ENCODE peak calls at places on chromosome 3, in seven cellular contexts. U, L, D, S, V, J and T are unnamed samples.

GRCh38 chr3:149310796-149311534 is 22.5 kb downstream of the TM4SF18 start:
- DNase-seq in D (no peak), S (no peak), V (no peak), U (no peak), L (no peak), J (peak), T (no peak)

GRCh38 chr3:73622135-73622534 is 2.6 kb downstream of the PDZRN3 start:
- DNase-seq in U (peak), J (no peak), L (peak), V (peak), S (no peak), D (peak), T (no peak)

GRCh38 chr3:152320201-152320617 is 51.5 kb downstream of the MBNL1 start:
- DNase-seq in L (peak), V (no peak), U (no peak), D (no peak), J (peak), S (no peak), T (no peak)

GRCh38 chr3:53084310-53085001 is 38.6 kb upstream of the SFMBT1 start:
- DNase-seq in S (no peak), L (no peak), D (peak), J (no peak), V (no peak), U (peak), T (no peak)

GRCh38 chr3:127544151-127544805 is 46.3 kb downstream of the TPRA1 start:
- DNase-seq in V (peak), L (peak), S (peak), U (peak), D (peak), J (peak), T (peak)

GRCh38 chr3:37400945-37401344 is 226.6 kb upstream of the LRRFIP2 start:
- DNase-seq in V (no peak), D (no peak), U (no peak), L (no peak), S (no peak), J (no peak), T (no peak)

GRCh38 chr3:24305795-24306467 is 188.7 kb downstream of the THRB start:
- DNase-seq in J (peak), V (peak), S (no peak), D (no peak), L (no peak), U (no peak), T (no peak)

GRCh38 chr3:188734395-188734794 is 437.4 kb upstream of the TPRG1 start:
- DNase-seq in V (no peak), D (no peak), L (no peak), U (no peak), S (peak), J (no peak), T (no peak)

GRCh38 chr3:89713196-89713595 is 605.8 kb downstream of the EPHA3 start:
- DNase-seq in L (no peak), D (no peak), J (no peak), V (no peak), U (no peak), S (no peak), T (no peak)

GRCh38 chr3:114609952-114610351 is 316.1 kb downstream of the TIGIT start:
- DNase-seq in S (no peak), J (no peak), L (no peak), V (no peak), D (no peak), U (no peak), T (no peak)

GRCh38 chr3:188827593-188827992 is 344.2 kb upstream of the TPRG1 start:
- DNase-seq in D (no peak), S (no peak), V (peak), J (no peak), L (peak), U (no peak), T (no peak)

GRCh38 chr3:13451301-13451673 is 28.8 kb upstream of the HDAC11 start:
- DNase-seq in L (peak), D (no peak), S (no peak), U (no peak), J (peak), V (peak), T (no peak)

GRCh38 chr3:129259612-129260477 is 10.4 kb downstream of the COPG1 start:
- DNase-seq in S (no peak), J (no peak), D (no peak), L (no peak), U (peak), V (no peak), T (no peak)

GRCh38 chr3:140500473-140500872 is 177.4 kb upstream of the TRIM42 start:
- DNase-seq in D (no peak), S (no peak), L (no peak), J (no peak), V (no peak), U (no peak), T (no peak)

GRCh38 chr3:188326111-188326510 is 172.2 kb downstream of the LPP start:
- DNase-seq in J (no peak), D (no peak), S (no peak), L (no peak), V (no peak), U (no peak), T (no peak)

GRCh38 chr3:152149832-152150231 is 118.9 kb upstream of the MBNL1 start:
- DNase-seq in J (no peak), S (no peak), U (no peak), V (no peak), D (no peak), L (peak), T (no peak)

GRCh38 chr3:119311191-119311925 is 17.2 kb downstream of the ARHGAP31 start:
- DNase-seq in V (no peak), D (no peak), J (peak), U (no peak), S (no peak), L (peak), T (no peak)

GRCh38 chr3:197748597-197749314 is 927 bp upstream of the FYTTD1 start:
- DNase-seq in D (no peak), L (peak), U (no peak), S (no peak), V (no peak), J (no peak), T (no peak)

GRCh38 chr3:118817748-118818165 is 216.9 kb downstream of the IGSF11 start:
- DNase-seq in L (peak), J (peak), V (peak), U (no peak), D (no peak), S (peak), T (no peak)

GRCh38 chr3:124292329-124292728 is 300.4 kb upstream of the ROPN1 start:
- DNase-seq in J (peak), U (no peak), L (no peak), D (no peak), S (peak), V (no peak), T (no peak)

GRCh38 chr3:42755681-42756578 is 17.1 kb downstream of the CCDC13 start:
- DNase-seq in D (no peak), J (peak), U (no peak), S (no peak), L (peak), V (no peak), T (no peak)

GRCh38 chr3:69288161-69288895 is 97.6 kb downstream of the FRMD4B start:
- DNase-seq in V (peak), S (peak), U (no peak), D (no peak), L (no peak), J (no peak), T (no peak)

GRCh38 chr3:111621535-111621934 is 26.4 kb upstream of the ZBED2 start:
- DNase-seq in L (no peak), S (peak), J (peak), V (peak), D (no peak), U (no peak), T (no peak)

GRCh38 chr3:65107174-65107573 is 419.4 kb upstream of the ADAMTS9 start:
- DNase-seq in L (no peak), V (no peak), U (no peak), S (no peak), J (no peak), D (no peak), T (no peak)

GRCh38 chr3:119872773-119873172 is 90.9 kb downstream of the NR1I2 start:
- DNase-seq in V (no peak), L (no peak), U (no peak), J (no peak), S (no peak), D (no peak), T (no peak)

GRCh38 chr3:43477600-43477999 is 144.2 kb downstream of the ANO10 start:
- DNase-seq in L (no peak), U (no peak), V (no peak), J (no peak), S (no peak), D (peak), T (peak)

GRCh38 chr3:126149256-126149902 is 31.0 kb downstream of the ALDH1L1 start:
- DNase-seq in V (no peak), J (no peak), D (no peak), U (no peak), S (no peak), L (no peak), T (no peak)

GRCh38 chr3:170154084-170154483 is 27.4 kb downstream of the PHC3 start:
- DNase-seq in D (no peak), U (no peak), S (no peak), J (peak), L (peak), V (no peak), T (no peak)

GRCh38 chr3:9946112-9947024 is 5.8 kb downstream of the PRRT3 start:
- DNase-seq in D (peak), L (peak), S (peak), U (peak), J (peak), V (peak), T (peak)

GRCh38 chr3:160577551-160578195 is 12.3 kb upstream of the KPNA4 start:
- DNase-seq in S (peak), U (no peak), J (peak), V (no peak), D (no peak), L (peak), T (no peak)

GRCh38 chr3:12922299-12922698 is 80.9 kb upstream of the RPL32 start:
- DNase-seq in L (peak), S (no peak), U (no peak), J (no peak), D (no peak), V (no peak), T (no peak)

GRCh38 chr3:53551324-53551723 is 56.9 kb downstream of the CACNA1D start:
- DNase-seq in D (no peak), L (no peak), U (no peak), J (no peak), V (no peak), S (no peak), T (no peak)

GRCh38 chr3:178198329-178198728 is 337.9 kb upstream of the KCNMB2 start:
- DNase-seq in U (no peak), L (peak), S (no peak), D (no peak), V (no peak), J (peak), T (no peak)

GRCh38 chr3:100006570-100007271 is 107.6 kb downstream of the FILIP1L start:
- DNase-seq in J (peak), V (no peak), D (no peak), L (peak), U (no peak), S (no peak), T (no peak)

GRCh38 chr3:193805448-193805847 is 212.4 kb downstream of the OPA1 start:
- DNase-seq in U (peak), L (peak), S (peak), V (no peak), D (peak), J (peak), T (no peak)

GRCh38 chr3:128464188-128464587 is 2.5 kb downstream of the DNAJB8 start:
- DNase-seq in L (no peak), V (no peak), J (no peak), S (no peak), U (no peak), D (no peak), T (no peak)

DNA sequence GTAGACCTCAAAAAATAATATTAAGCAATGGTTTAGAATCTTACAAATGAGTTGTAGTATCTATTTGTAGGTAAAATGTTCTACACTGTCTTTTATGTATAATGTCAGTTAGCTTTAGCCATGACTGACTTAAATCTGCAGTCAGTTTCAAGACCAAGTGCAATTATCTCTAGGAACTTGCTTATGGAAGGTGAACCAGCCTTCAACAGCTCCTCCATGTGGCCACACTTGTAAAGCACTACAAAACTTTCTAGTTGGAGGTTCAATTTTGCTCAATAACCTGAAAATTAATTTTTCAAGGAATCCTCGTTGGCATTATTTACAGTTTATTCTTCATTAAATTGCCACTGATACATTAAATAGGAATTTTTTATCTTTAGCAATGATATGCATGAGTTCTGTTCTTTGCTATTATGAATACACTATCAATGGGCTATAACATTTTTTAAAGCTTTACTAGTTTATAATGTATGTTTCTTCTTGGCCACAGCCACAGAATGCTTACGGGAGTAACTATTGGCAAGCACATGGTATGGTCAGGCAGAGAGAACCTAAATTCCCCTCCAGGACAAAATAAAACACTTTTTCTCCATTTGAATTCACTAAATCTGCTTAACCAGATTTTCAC is 315.3 kb upstream of the UBE2E2 start:
- DNase-seq in L (peak), V (peak), J (peak), D (no peak), U (no peak), S (peak), T (no peak)
- TF ChIP-seq CTCF in L (peak), V (peak), J (peak), D (peak), U (no peak), S (peak), T (no peak)

GRCh38 chr3:15536856-15537255 is 15.3 kb upstream of the COLQ start:
- DNase-seq in J (no peak), D (no peak), V (no peak), L (no peak), U (no peak), S (no peak), T (no peak)
- TF ChIP-seq CTCF in J (no peak), D (no peak), V (no peak), L (no peak), U (no peak), S (no peak), T (no peak)

DNA sequence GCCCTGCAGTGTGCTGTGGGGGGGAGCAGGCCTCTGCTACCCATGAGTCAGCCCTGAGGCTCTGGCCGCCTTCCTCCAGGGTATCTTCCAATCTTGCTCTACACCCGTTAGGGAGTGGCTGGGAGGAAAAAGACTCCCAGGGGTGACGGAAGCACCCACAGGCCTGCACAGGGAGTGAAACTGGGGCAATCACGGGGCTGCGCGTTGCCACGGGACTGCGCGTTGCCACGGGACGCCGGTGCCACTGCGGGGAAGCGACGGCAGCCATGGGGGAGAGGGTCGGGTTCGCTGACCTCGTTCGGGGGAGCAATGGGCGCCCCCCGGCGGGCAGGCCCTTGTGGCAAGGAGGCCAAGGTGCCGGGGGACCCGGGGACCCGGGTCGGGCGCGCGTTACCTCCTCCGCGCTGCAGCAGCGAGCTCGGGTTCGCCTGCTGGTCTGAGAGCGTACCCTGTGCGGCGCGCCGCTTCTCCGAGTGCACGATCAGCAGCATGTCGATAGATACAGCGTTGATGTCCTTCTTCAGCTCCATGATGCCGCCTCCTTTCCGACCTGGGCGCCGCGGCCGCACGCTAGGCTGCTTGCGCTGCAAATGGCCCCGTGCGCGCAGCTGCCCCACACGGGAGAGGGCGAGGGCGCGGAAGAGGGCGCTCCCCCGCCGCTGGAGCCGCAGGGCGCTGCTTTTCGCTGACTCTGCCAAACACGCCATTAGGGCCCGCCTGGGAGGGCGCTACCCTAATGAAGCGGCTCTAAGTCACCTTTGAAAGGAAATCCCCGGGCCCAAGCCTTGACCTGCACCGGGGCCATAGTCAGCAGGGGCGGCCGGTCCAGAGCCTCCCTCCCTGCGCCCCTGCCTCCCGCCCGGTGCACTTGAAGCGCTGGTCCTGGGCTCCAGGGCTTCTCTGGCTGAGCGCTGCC is at the start of gene KY:
- DNase-seq in S (peak), V (peak), J (no peak), U (no peak), D (peak), L (peak), T (no peak)
- TF ChIP-seq CTCF in S (peak), V (no peak), J (no peak), U (no peak), D (peak), L (peak), T (no peak)

GRCh38 chr3:66797916-66798560 is 200.1 kb upstream of the KBTBD8 start:
- DNase-seq in V (peak), U (no peak), J (no peak), L (peak), D (peak), S (no peak), T (no peak)
- TF ChIP-seq CTCF in V (no peak), U (no peak), J (no peak), L (no peak), D (no peak), S (no peak), T (no peak)

DNA sequence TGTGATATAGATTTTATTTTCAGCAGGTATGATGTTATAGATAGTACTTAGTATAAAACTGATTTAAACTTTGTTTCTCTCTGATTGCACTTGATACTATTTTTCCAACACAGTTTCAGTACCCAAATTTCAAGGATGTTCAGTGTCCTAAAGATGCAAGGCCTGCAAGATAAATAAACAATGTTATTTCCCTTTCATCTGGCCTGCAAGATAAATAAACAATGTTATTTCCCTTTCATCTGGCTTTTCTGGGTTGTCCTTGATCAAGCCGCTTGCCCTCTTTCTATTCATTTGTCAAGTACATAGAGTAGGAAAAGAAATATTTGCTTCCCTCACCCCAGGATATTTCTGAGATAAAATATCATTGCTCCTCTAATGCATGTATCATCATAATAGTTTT is 571.0 kb downstream of the FGF12 start:
- DNase-seq in L (no peak), U (no peak), V (no peak), J (no peak), D (no peak), S (no peak), T (no peak)
- TF ChIP-seq CTCF in L (no peak), U (no peak), V (no peak), J (no peak), D (no peak), S (no peak), T (no peak)

GRCh38 chr3:51718547-51719412 is 11.9 kb downstream of the GRM2 start:
- DNase-seq in S (peak), V (peak), J (peak), D (peak), U (no peak), L (peak), T (peak)
- TF ChIP-seq CTCF in S (peak), V (peak), J (peak), D (peak), U (peak), L (peak), T (no peak)

GRCh38 chr3:45776291-45776576 is 20.1 kb downstream of the SLC6A20 start:
- DNase-seq in U (no peak), S (no peak), V (no peak), J (no peak), D (no peak), L (no peak), T (no peak)

GRCh38 chr3:45777111-45777752 is 19.1 kb downstream of the SLC6A20 start:
- DNase-seq in V (no peak), U (no peak), S (no peak), D (no peak), J (no peak), L (no peak), T (no peak)

GRCh38 chr3:45776611-45777010 is 19.7 kb downstream of the SLC6A20 start:
- DNase-seq in V (no peak), S (no peak), D (no peak), J (no peak), U (no peak), L (no peak), T (no peak)

GRCh38 chr3:45774581-45775505 is 21.5 kb downstream of the SLC6A20 start:
- DNase-seq in U (no peak), J (no peak), V (no peak), D (no peak), L (no peak), S (no peak), T (no peak)

DNA sequence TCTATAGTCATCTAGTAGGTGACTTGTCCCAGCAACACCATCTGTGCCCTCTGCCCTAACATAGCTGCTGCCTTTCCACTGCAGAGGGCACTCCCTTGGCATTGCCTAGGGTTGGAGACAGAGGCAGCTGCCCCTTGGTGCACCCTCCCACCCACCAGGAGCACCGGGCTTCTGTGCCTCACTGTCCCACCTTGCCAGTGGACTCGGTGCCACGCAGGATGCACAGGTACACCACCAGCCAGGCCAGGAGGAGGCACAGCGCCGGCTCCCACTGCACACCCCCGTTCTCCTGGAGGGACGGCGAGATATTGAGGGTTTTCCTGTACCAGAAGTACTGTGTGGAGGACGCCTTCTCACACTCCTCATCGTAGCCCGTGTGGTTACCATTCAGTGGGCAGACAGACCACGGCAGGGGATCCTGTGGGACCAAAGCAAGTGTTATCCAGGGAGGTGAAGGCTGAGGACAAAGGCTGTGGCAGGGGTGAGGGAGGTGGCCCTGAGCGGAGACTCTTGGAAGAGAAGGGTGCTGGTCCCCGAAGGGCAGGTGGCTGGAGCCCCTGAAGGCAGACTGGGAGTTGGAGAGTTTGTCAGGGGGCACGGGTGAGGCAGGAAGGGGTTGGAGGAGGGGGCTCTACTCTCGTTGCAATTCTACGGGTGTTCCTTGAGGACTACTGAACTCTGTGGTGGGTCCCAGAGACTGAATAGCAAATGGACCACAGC is 20.6 kb downstream of the SLC6A20 start:
- DNase-seq in D (no peak), L (no peak), J (no peak), S (no peak), U (no peak), V (no peak), T (no peak)
- TF ChIP-seq CTCF in D (no peak), L (no peak), J (no peak), S (no peak), U (no peak), V (no peak), T (no peak)

GRCh38 chr3:134145183-134145582 is 105.5 kb downstream of the RYK start:
- DNase-seq in D (no peak), J (no peak), L (no peak), S (no peak), U (no peak), V (no peak), T (no peak)
- TF ChIP-seq CTCF in D (no peak), J (no peak), L (no peak), S (no peak), U (no peak), V (no peak), T (no peak)